ENCODE peak calls at places on chromosome 5, in six cellular contexts. S, L, N, Z, Q and D are unnamed samples.

GRCh38 chr5:125518169-125518568 is 771.7 kb upstream of the ZNF608 start:
- ATAC-seq in Q (no peak), N (no peak), S (no peak), Z (no peak), L (no peak), D (no peak)

GRCh38 chr5:141877478-141878185 is 578 bp downstream of the PCDH1 start:
- ATAC-seq in N (peak; percentile 6), L (peak; percentile 6), S (no peak), Q (no peak), Z (no peak), D (no peak)

GRCh38 chr5:122053181-122054109 is 24.6 kb downstream of the LOX start:
- ATAC-seq in N (no peak), L (no peak), Z (no peak), S (peak; percentile 29), Q (no peak), D (peak; percentile 63)

GRCh38 chr5:76175821-76176403 is 92.7 kb downstream of the SV2C start:
- ATAC-seq in Z (peak; percentile 98), N (no peak), S (peak; percentile 29), Q (peak; percentile 90), L (no peak), D (no peak)

GRCh38 chr5:135934939-135935338 is 19.8 kb downstream of the LECT2 start:
- ATAC-seq in Z (no peak), L (peak; percentile 33), Q (no peak), S (no peak), N (no peak), D (no peak)

GRCh38 chr5:43353668-43354067 is 40.5 kb upstream of the HMGCS1 start:
- ATAC-seq in S (no peak), Q (no peak), Z (no peak), L (no peak), N (no peak), D (no peak)

GRCh38 chr5:100760700-100761099 is 142.4 kb downstream of the ST8SIA4 start:
- ATAC-seq in Q (no peak), L (no peak), Z (no peak), N (no peak), S (no peak), D (no peak)

GRCh38 chr5:143336485-143336884 is 67.0 kb downstream of the NR3C1 start:
- ATAC-seq in N (no peak), Q (no peak), S (no peak), L (no peak), Z (no peak), D (no peak)

GRCh38 chr5:78964889-78965288 is 20.2 kb downstream of the ARSB start:
- ATAC-seq in Q (peak; percentile 88), L (peak; percentile 92), N (peak; percentile 82), Z (peak; percentile 74), S (peak; percentile 78), D (no peak)

GRCh38 chr5:17089690-17090089 is 127.7 kb upstream of the BASP1 start:
- ATAC-seq in S (no peak), L (no peak), Q (no peak), Z (no peak), N (no peak), D (no peak)

GRCh38 chr5:5101676-5102075 is 38.5 kb upstream of the ADAMTS16 start:
- ATAC-seq in S (no peak), Q (no peak), Z (no peak), L (no peak), N (no peak), D (no peak)

GRCh38 chr5:133244242-133244641 is 192.4 kb downstream of the HSPA4 start:
- ATAC-seq in N (peak; percentile 52), Q (peak; percentile 48), S (no peak), L (no peak), Z (no peak), D (no peak)

GRCh38 chr5:71587709-71588532 is 781 bp downstream of the MCCC2 start:
- ATAC-seq in N (peak; percentile 6), S (no peak), Z (peak; percentile 23), Q (peak; percentile 38), L (peak; percentile 7), D (no peak)

GRCh38 chr5:122454522-122454921 is 142.5 kb downstream of the SNCAIP start:
- ATAC-seq in S (no peak), L (no peak), Z (no peak), Q (no peak), N (no peak), D (no peak)

GRCh38 chr5:11180890-11181289 is 419.9 kb upstream of the DAP start:
- ATAC-seq in Q (no peak), L (no peak), Z (no peak), S (peak; percentile 16), N (no peak), D (no peak)

GRCh38 chr5:95631265-95631957 is 11.5 kb downstream of the GPR150 start:
- ATAC-seq in N (no peak), S (peak; percentile 12), Q (peak; percentile 14), Z (peak; percentile 45), L (peak; percentile 20), D (no peak)

GRCh38 chr5:3276891-3277290 is 318.7 kb upstream of the IRX1 start:
- ATAC-seq in Z (no peak), N (peak; percentile 41), L (no peak), S (no peak), Q (no peak), D (no peak)

GRCh38 chr5:5880364-5880763 is 457.9 kb downstream of the ICE1 start:
- ATAC-seq in N (no peak), Z (no peak), Q (no peak), L (no peak), S (no peak), D (no peak)

GRCh38 chr5:135085133-135085935 is 51.3 kb upstream of the PITX1 start:
- ATAC-seq in Q (no peak), L (peak; percentile 77), N (no peak), S (no peak), Z (no peak), D (no peak)

GRCh38 chr5:162274684-162275083 is 207.1 kb downstream of the GABRG2 start:
- ATAC-seq in L (no peak), Q (no peak), Z (no peak), N (no peak), S (no peak), D (no peak)

GRCh38 chr5:150020249-150020648 is 19.7 kb downstream of the HMGXB3 start:
- ATAC-seq in S (no peak), Q (no peak), Z (no peak), N (no peak), L (no peak), D (no peak)

GRCh38 chr5:142883025-142883424 is 112.8 kb downstream of the ARHGAP26 start:
- ATAC-seq in S (peak; percentile 74), Z (no peak), N (no peak), Q (no peak), L (no peak), D (peak; percentile 55)

GRCh38 chr5:172002840-172003512 is 3.5 kb downstream of the FBXW11 start:
- ATAC-seq in N (no peak), L (no peak), Z (no peak), S (no peak), Q (peak; percentile 3), D (no peak)

DNA sequence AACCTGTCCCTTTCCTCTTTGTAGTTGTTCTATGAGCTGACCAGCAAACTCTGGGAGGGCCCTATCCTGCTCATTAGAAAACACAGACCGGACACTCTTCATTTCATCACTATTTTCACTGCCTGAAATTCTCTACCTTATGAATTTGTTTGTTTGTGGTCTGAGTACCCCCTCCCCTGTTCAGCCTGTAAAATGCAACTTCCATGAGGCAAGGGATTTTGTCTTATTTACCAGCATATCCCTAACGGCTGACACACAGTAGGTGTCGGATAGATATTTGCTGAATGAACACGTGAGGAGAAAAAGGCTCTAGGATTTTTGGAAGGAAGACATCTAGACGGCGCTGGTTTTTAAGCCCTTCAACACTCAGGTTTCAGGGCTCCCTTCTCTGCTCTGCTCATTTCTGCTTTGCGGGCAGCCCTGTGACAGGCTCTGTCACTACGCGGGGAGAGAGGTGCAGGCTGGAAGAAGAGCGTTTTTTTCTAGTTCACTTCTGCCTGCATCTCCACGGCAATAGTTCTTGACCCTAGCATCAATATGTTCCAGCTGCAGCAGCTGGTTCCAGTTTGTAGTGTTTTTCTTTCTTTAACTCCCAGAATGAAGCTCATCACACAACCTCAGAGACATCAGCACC is 41.0 kb downstream of the KCNMB1 start:
- ATAC-seq in Z (no peak), N (no peak), L (no peak), Q (peak; percentile 23), S (peak; percentile 44), D (peak; percentile 35)
- TF ChIP-seq CTCF in Z (no peak), N (no peak), L (no peak), Q (no peak), S (no peak), D (peak; percentile 22)

GRCh38 chr5:54520438-54520846 is 2.9 kb downstream of the SNX18 start:
- ATAC-seq in Z (no peak), S (peak; percentile 3), L (no peak), N (peak; percentile 25), Q (no peak), D (no peak)
- H3K4me3 ChIP-seq in Z (peak overlapping the region; percentile 29), S (peak overlapping the region; percentile 99), L (no peak overlapping the region), N (peak overlapping the region; percentile 56), Q (peak overlapping the region; percentile 36), D (peak overlapping the region; percentile 91)

GRCh38 chr5:59346987-59347386 is 546.5 kb downstream of the PDE4D start:
- ATAC-seq in L (no peak), S (no peak), N (no peak), Q (no peak), Z (no peak), D (no peak)
- TF ChIP-seq EP300 in L (no peak), S (no peak), N (no peak), Q (no peak), Z (no peak), D (no peak)

GRCh38 chr5:7894860-7895259 is 25.9 kb downstream of the MTRR start:
- ATAC-seq in S (no peak), Z (no peak), L (no peak), Q (peak; percentile 94), N (no peak), D (no peak)

GRCh38 chr5:7894439-7894838 is 25.5 kb downstream of the MTRR start:
- ATAC-seq in S (no peak), Z (no peak), Q (no peak), L (no peak), N (no peak), D (no peak)

GRCh38 chr5:7902201-7902600 is 33.3 kb downstream of the MTRR start:
- ATAC-seq in N (no peak), S (no peak), L (no peak), Q (no peak), Z (no peak), D (no peak)

DNA sequence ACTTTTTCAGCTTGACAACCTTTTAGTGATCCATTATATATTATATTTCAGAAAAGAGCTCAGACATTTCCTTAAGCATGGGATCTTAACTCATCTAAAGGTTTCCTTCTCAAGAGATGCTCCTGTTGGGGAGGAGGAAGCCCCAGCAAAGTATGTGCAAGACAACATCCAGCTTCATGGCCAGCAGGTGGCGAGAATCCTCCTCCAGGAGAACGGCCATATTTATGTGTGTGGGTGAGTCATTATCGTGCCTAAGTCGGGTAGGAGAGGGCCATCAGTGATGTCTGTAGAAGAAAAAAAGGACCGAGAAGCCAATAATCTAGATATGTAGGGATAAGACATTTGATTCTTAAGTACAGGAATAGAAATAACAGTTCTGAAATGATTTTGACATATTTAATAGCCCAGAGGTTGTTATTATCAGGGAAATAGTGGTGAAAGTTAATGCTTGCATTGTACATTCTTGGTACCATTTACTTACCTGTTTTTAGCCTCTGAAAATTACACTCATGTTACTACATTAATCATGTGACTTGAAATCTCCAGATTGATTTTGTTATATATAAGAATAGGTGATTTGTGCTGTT is 28.2 kb downstream of the MTRR start:
- ATAC-seq in Z (peak; percentile 96), S (no peak), N (peak; percentile 83), L (peak; percentile 97), Q (peak; percentile 92), D (no peak)
- TF ChIP-seq CTCF in Z (peak; percentile 66), S (no peak), N (peak; percentile 36), L (peak; percentile 30), Q (peak; percentile 37), D (no peak)